ENCODE peak calls at places on chromosome 14, in nine cellular contexts. One of them, this sample, is unnamed. For H3K36me3 and H3K27me3, the result is how much of the 10 kb centered on the place peaks cover.

GRCh38 chr14:99777956-99778355 is 15.3 kb upstream of the EML1 start:
- DNase-seq in MM.1S: no peak
- DNase-seq in BE2C: no peak
- DNase-seq in lung: no peak
- DNase-seq in adipocyte: no peak
- DNase-seq in tibial nerve: no peak
- DNase-seq in left lung: no peak
- DNase-seq in neural progenitor cell: no peak
- DNase-seq in suprapubic skin: no peak
- DNase-seq in this sample: no peak

GRCh38 chr14:34496679-34497513 is 34.9 kb upstream of the SPTSSA start:
- DNase-seq in BE2C: no peak
- DNase-seq in tibial nerve: peak
- DNase-seq in left lung: peak
- DNase-seq in suprapubic skin: peak
- DNase-seq in neural progenitor cell: peak
- DNase-seq in lung: peak
- DNase-seq in adipocyte: peak
- DNase-seq in MM.1S: no peak
- DNase-seq in this sample: peak

GRCh38 chr14:32738206-32738871 is 200.3 kb upstream of the NPAS3 start:
- DNase-seq in left lung: no peak
- DNase-seq in neural progenitor cell: no peak
- DNase-seq in lung: no peak
- DNase-seq in tibial nerve: no peak
- DNase-seq in suprapubic skin: no peak
- DNase-seq in MM.1S: no peak
- DNase-seq in adipocyte: no peak
- DNase-seq in BE2C: no peak
- DNase-seq in this sample: no peak

GRCh38 chr14:87679094-87679493 is 313.9 kb downstream of the GALC start:
- DNase-seq in MM.1S: no peak
- DNase-seq in adipocyte: no peak
- DNase-seq in left lung: no peak
- DNase-seq in suprapubic skin: no peak
- DNase-seq in tibial nerve: no peak
- DNase-seq in lung: no peak
- DNase-seq in BE2C: no peak
- DNase-seq in neural progenitor cell: no peak
- DNase-seq in this sample: no peak

GRCh38 chr14:51367600-51367931 is 127.5 kb downstream of the TMX1 start:
- DNase-seq in left lung: no peak
- DNase-seq in lung: no peak
- DNase-seq in suprapubic skin: no peak
- DNase-seq in tibial nerve: no peak
- DNase-seq in BE2C: no peak
- DNase-seq in MM.1S: no peak
- DNase-seq in neural progenitor cell: no peak
- DNase-seq in adipocyte: peak
- DNase-seq in this sample: no peak

GRCh38 chr14:52272375-52272774 is 4.9 kb downstream of the PTGDR start:
- DNase-seq in MM.1S: peak
- DNase-seq in suprapubic skin: no peak
- DNase-seq in BE2C: no peak
- DNase-seq in lung: no peak
- DNase-seq in adipocyte: peak
- DNase-seq in left lung: no peak
- DNase-seq in neural progenitor cell: peak
- DNase-seq in tibial nerve: no peak
- DNase-seq in this sample: peak

GRCh38 chr14:106372870-106373657 is 846.7 kb downstream of the TMEM121 start:
- DNase-seq in lung: peak
- DNase-seq in left lung: peak
- DNase-seq in suprapubic skin: no peak
- DNase-seq in neural progenitor cell: no peak
- DNase-seq in BE2C: peak
- DNase-seq in adipocyte: no peak
- DNase-seq in tibial nerve: no peak
- DNase-seq in MM.1S: peak
- DNase-seq in this sample: peak

GRCh38 chr14:101188571-101188915 is 285.0 kb upstream of the RTL1 start:
- DNase-seq in left lung: peak
- DNase-seq in lung: peak
- DNase-seq in MM.1S: no peak
- DNase-seq in neural progenitor cell: no peak
- DNase-seq in BE2C: no peak
- DNase-seq in suprapubic skin: no peak
- DNase-seq in adipocyte: no peak
- DNase-seq in tibial nerve: no peak
- DNase-seq in this sample: no peak

GRCh38 chr14:72824051-72824450 is 69.8 kb downstream of the DPF3 start:
- DNase-seq in neural progenitor cell: no peak
- DNase-seq in adipocyte: no peak
- DNase-seq in suprapubic skin: no peak
- DNase-seq in BE2C: no peak
- DNase-seq in tibial nerve: no peak
- DNase-seq in lung: no peak
- DNase-seq in MM.1S: no peak
- DNase-seq in left lung: no peak
- DNase-seq in this sample: no peak

GRCh38 chr14:69612014-69612758 is 790 bp downstream of the SUSD6 start:
- DNase-seq in BE2C: peak
- DNase-seq in neural progenitor cell: peak
- DNase-seq in tibial nerve: no peak
- DNase-seq in lung: no peak
- DNase-seq in MM.1S: peak
- DNase-seq in suprapubic skin: no peak
- DNase-seq in left lung: peak
- DNase-seq in adipocyte: peak
- DNase-seq in this sample: peak

GRCh38 chr14:82192387-82192786 is 658.7 kb upstream of the SEL1L start:
- DNase-seq in suprapubic skin: no peak
- DNase-seq in adipocyte: no peak
- DNase-seq in BE2C: no peak
- DNase-seq in lung: no peak
- DNase-seq in tibial nerve: no peak
- DNase-seq in MM.1S: no peak
- DNase-seq in left lung: no peak
- DNase-seq in neural progenitor cell: no peak
- DNase-seq in this sample: no peak

GRCh38 chr14:67566908-67567307 is 33.2 kb downstream of the PIGH start:
- DNase-seq in BE2C: no peak
- DNase-seq in tibial nerve: no peak
- DNase-seq in left lung: no peak
- DNase-seq in adipocyte: peak
- DNase-seq in suprapubic skin: peak
- DNase-seq in lung: no peak
- DNase-seq in MM.1S: no peak
- DNase-seq in neural progenitor cell: peak
- DNase-seq in this sample: no peak

GRCh38 chr14:68359862-68360552 is 432.9 kb downstream of the ZFP36L1 start:
- DNase-seq in left lung: peak
- DNase-seq in tibial nerve: peak
- DNase-seq in MM.1S: no peak
- DNase-seq in suprapubic skin: no peak
- DNase-seq in adipocyte: peak
- DNase-seq in lung: peak
- DNase-seq in neural progenitor cell: no peak
- DNase-seq in BE2C: no peak
- DNase-seq in this sample: no peak

DNA sequence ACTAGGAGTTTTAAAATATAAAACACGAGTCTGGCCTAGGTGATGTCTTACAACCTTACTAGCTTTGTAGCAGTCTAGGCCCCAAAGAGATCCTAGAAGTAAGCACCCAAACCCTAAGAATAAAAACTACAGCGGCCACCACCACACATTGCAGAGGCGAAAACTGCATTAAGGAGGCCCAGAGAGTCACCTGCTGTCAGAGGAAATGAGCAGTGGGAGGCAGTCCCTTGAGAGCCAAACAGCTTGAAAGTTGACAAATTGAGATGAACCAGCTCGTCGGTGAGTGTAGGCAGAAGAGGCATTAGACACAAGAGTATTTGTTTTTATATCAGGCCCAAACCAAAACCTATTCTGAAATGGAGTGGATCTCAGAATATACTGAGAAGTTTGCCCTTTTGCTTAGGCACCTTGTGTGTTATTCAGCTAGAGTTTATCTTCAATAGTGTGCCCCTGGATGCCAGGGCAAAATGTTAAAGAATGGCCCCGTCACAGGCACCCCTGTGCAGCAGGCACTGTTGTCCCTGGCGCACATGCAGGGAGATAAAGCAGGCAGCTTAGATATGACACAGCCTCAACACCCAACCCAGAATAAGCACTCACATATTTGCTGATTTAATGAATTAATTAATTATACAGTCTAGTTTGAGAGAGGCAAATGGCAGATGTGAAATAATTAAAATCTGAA is 56.7 kb downstream of the TTC7B start:
- DNase-seq in MM.1S: no peak
- DNase-seq in BE2C: no peak
- DNase-seq in neural progenitor cell: no peak
- DNase-seq in adipocyte: no peak
- DNase-seq in suprapubic skin: peak
- DNase-seq in lung: no peak
- DNase-seq in tibial nerve: no peak
- DNase-seq in left lung: no peak
- DNase-seq in this sample: peak
- H3K4me3 ChIP-seq in MM.1S: no peak
- H3K4me3 ChIP-seq in BE2C: no peak
- H3K4me3 ChIP-seq in neural progenitor cell: no peak
- H3K4me3 ChIP-seq in adipocyte: peak
- H3K4me3 ChIP-seq in suprapubic skin: no peak
- H3K4me3 ChIP-seq in lung: no peak
- H3K4me3 ChIP-seq in tibial nerve: no peak
- H3K4me3 ChIP-seq in left lung: no peak
- H3K4me3 ChIP-seq in this sample: no peak

GRCh38 chr14:91295851-91296796 is 51.6 kb upstream of the GPR68 start:
- DNase-seq in MM.1S: no peak
- DNase-seq in suprapubic skin: no peak
- DNase-seq in lung: no peak
- DNase-seq in BE2C: no peak
- DNase-seq in left lung: no peak
- DNase-seq in adipocyte: no peak
- DNase-seq in tibial nerve: no peak
- DNase-seq in neural progenitor cell: no peak
- DNase-seq in this sample: no peak
- H3K36me3 ChIP-seq in MM.1S: under half
- H3K36me3 ChIP-seq in suprapubic skin: under half
- H3K36me3 ChIP-seq in lung: under half
- H3K36me3 ChIP-seq in BE2C: under half
- H3K36me3 ChIP-seq in left lung: under half
- H3K36me3 ChIP-seq in adipocyte: under half
- H3K36me3 ChIP-seq in tibial nerve: under half
- H3K36me3 ChIP-seq in neural progenitor cell: under half
- H3K36me3 ChIP-seq in this sample: under half

GRCh38 chr14:103552811-103553210 is 9.6 kb downstream of the BAG5 start:
- DNase-seq in adipocyte: no peak
- DNase-seq in neural progenitor cell: no peak
- DNase-seq in tibial nerve: no peak
- DNase-seq in suprapubic skin: no peak
- DNase-seq in BE2C: no peak
- DNase-seq in left lung: no peak
- DNase-seq in lung: no peak
- DNase-seq in MM.1S: no peak
- DNase-seq in this sample: no peak

GRCh38 chr14:103551338-103551762 is 11.1 kb downstream of the BAG5 start:
- DNase-seq in suprapubic skin: peak
- DNase-seq in left lung: no peak
- DNase-seq in lung: no peak
- DNase-seq in MM.1S: no peak
- DNase-seq in neural progenitor cell: no peak
- DNase-seq in BE2C: no peak
- DNase-seq in tibial nerve: no peak
- DNase-seq in adipocyte: no peak
- DNase-seq in this sample: peak

GRCh38 chr14:103550451-103551337 is 11.8 kb downstream of the BAG5 start:
- DNase-seq in BE2C: no peak
- DNase-seq in left lung: no peak
- DNase-seq in adipocyte: no peak
- DNase-seq in MM.1S: no peak
- DNase-seq in neural progenitor cell: no peak
- DNase-seq in lung: no peak
- DNase-seq in suprapubic skin: peak
- DNase-seq in tibial nerve: no peak
- DNase-seq in this sample: peak

GRCh38 chr14:103549361-103550311 is 12.8 kb downstream of the BAG5 start:
- DNase-seq in tibial nerve: no peak
- DNase-seq in left lung: no peak
- DNase-seq in lung: no peak
- DNase-seq in adipocyte: no peak
- DNase-seq in neural progenitor cell: no peak
- DNase-seq in suprapubic skin: peak
- DNase-seq in MM.1S: no peak
- DNase-seq in BE2C: peak
- DNase-seq in this sample: peak

DNA sequence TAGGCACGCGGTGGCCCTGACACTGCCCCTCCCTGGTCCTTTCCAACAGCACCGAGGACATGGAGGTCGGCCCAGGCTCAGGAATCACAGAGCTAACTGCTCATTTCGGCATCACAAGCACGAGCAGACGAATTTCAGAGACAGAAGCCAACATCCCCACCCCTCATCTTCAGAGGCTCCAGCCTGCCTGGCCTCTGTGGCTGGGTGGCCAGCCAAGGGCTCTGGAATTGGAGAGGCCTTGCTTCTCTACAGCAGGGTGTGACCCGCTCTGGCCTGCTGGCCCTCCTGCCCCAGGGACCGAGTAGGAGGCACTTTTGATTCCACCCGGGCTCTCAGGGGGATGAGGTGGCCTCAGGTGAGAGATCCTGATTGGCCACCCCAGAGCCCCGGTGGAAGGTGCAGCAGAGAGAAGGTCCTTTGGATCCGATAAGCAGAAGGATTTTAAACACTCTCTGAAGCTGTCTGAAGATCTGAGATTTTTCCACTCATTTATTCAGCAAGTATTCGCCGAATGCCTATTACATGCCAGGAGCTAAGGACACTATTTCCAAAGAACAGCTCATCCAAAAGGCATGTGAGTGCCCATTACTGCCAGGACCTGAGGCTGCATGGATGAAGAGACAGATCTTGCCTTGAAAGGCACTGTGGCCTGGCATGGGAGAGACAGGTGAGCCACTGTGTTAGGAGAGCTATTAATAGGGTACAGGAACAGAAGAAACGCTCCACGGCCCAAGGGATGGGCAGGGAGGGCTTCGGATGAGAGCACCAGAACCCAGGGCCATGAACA is 10.3 kb downstream of the BAG5 start:
- DNase-seq in left lung: peak
- DNase-seq in neural progenitor cell: no peak
- DNase-seq in BE2C: no peak
- DNase-seq in lung: no peak
- DNase-seq in MM.1S: no peak
- DNase-seq in suprapubic skin: peak
- DNase-seq in adipocyte: peak
- DNase-seq in tibial nerve: no peak
- DNase-seq in this sample: peak
- H3K27me3 ChIP-seq in left lung: under half
- H3K27me3 ChIP-seq in neural progenitor cell: under half
- H3K27me3 ChIP-seq in BE2C: under half
- H3K27me3 ChIP-seq in lung: under half
- H3K27me3 ChIP-seq in MM.1S: under half
- H3K27me3 ChIP-seq in suprapubic skin: under half
- H3K27me3 ChIP-seq in adipocyte: under half
- H3K27me3 ChIP-seq in tibial nerve: under half
- H3K27me3 ChIP-seq in this sample: under half

GRCh38 chr14:49623941-49624806 is 3.6 kb downstream of the MGAT2 start:
- DNase-seq in BE2C: no peak
- DNase-seq in MM.1S: peak
- DNase-seq in tibial nerve: no peak
- DNase-seq in left lung: no peak
- DNase-seq in suprapubic skin: no peak
- DNase-seq in lung: no peak
- DNase-seq in neural progenitor cell: no peak
- DNase-seq in adipocyte: no peak
- DNase-seq in this sample: no peak
- H3K4me3 ChIP-seq in BE2C: no peak
- H3K4me3 ChIP-seq in MM.1S: no peak
- H3K4me3 ChIP-seq in tibial nerve: no peak
- H3K4me3 ChIP-seq in left lung: no peak
- H3K4me3 ChIP-seq in suprapubic skin: peak
- H3K4me3 ChIP-seq in lung: no peak
- H3K4me3 ChIP-seq in neural progenitor cell: no peak
- H3K4me3 ChIP-seq in adipocyte: peak
- H3K4me3 ChIP-seq in this sample: no peak

This sample was measured in H7.